ENCODE peak calls at places on chromosomes 16 and 17, in nine cellular contexts. Q is endothelial cell of umbilical vein; X is body of pancreas; P is endodermal cell; N is PC-9; O is CD8-positive, alpha-beta T cell; M is neural progenitor cell; L is stomach; J is left ventricle myocardium inferior. H is an unnamed sample. For H3K4me1, the result is how much of the 10 kb centered on the place peaks cover.

GRCh38 chr17:63998050-63998720 is at the start of gene PRR29:
- DNase-seq in O (peak), N (no peak), P (peak), M (peak), J (peak), X (peak), L (peak), Q (peak), H (peak)

GRCh38 chr17:76382305-76382802 is 2.1 kb upstream of the SPHK1 start:
- DNase-seq in Q (peak), O (no peak), J (no peak), L (no peak), M (peak), N (no peak), X (peak), P (peak), H (no peak)

GRCh38 chr16:64251742-64252141 is 870.1 kb downstream of the CDH11 start:
- DNase-seq in J (peak), L (no peak), P (no peak), O (no peak), Q (no peak), M (no peak), N (no peak), X (no peak), H (no peak)

GRCh38 chr17:74332763-74333220 is 6.8 kb downstream of the KIF19 start:
- DNase-seq in P (peak), Q (no peak), X (no peak), J (no peak), L (no peak), M (peak), N (no peak), O (no peak), H (no peak)

GRCh38 chr17:49035470-49036269 is 38.5 kb downstream of the IGF2BP1 start:
- DNase-seq in M (peak), N (no peak), O (peak), X (peak), J (peak), L (peak), Q (peak), P (peak), H (no peak)

GRCh38 chr17:47252209-47252608 is 1.4 kb upstream of the ITGB3 start:
- DNase-seq in M (no peak), X (no peak), J (no peak), P (peak), N (peak), Q (no peak), O (no peak), L (no peak), H (no peak)

GRCh38 chr17:35243459-35244204 is 760 bp downstream of the SLFN5 start:
- DNase-seq in Q (peak), N (peak), X (peak), M (peak), P (peak), O (peak), J (peak), L (peak), H (peak)

GRCh38 chr17:31310877-31311276 is 3.0 kb downstream of the EVI2B start:
- DNase-seq in L (no peak), N (no peak), O (peak), M (no peak), X (no peak), J (no peak), Q (no peak), P (no peak), H (no peak)

GRCh38 chr16:86809458-86809955 is 231.2 kb downstream of the FOXL1 start:
- DNase-seq in L (no peak), X (no peak), N (no peak), M (no peak), O (no peak), J (no peak), P (peak), Q (peak), H (no peak)

GRCh38 chr17:44095388-44095646 is 24.8 kb downstream of the G6PC3 start:
- DNase-seq in Q (no peak), N (no peak), O (no peak), L (no peak), X (no peak), J (no peak), M (no peak), P (no peak), H (no peak)

GRCh38 chr17:62093188-62094155 is 28.4 kb upstream of the MED13 start:
- DNase-seq in O (no peak), P (no peak), N (peak), Q (peak), L (no peak), X (no peak), M (no peak), J (no peak), H (no peak)

GRCh38 chr17:48228720-48229119 is 121.2 kb downstream of the SNX11 start:
- DNase-seq in N (no peak), O (no peak), M (peak), X (no peak), J (no peak), L (no peak), Q (no peak), P (peak), H (no peak)

GRCh38 chr16:88956546-88957455 is 20.2 kb downstream of the CBFA2T3 start:
- DNase-seq in P (no peak), L (no peak), J (no peak), N (no peak), Q (no peak), O (no peak), X (no peak), M (no peak), H (no peak)

GRCh38 chr17:59723041-59723440 is 15.6 kb downstream of the VMP1 start:
- DNase-seq in L (no peak), Q (no peak), O (no peak), N (no peak), M (no peak), X (no peak), J (no peak), P (no peak), H (no peak)

GRCh38 chr16:57470683-57471082 is 8.2 kb downstream of the POLR2C start:
- DNase-seq in O (peak), M (no peak), P (no peak), N (no peak), J (peak), Q (peak), L (peak), X (peak), H (peak)

GRCh38 chr17:61799812-61800484 is 63.4 kb downstream of the BRIP1 start:
- DNase-seq in L (no peak), P (no peak), X (no peak), M (no peak), O (no peak), N (no peak), J (no peak), Q (no peak), H (no peak)

GRCh38 chr17:44159519-44160210 is 10.8 kb upstream of the ASB16 start:
- DNase-seq in P (no peak), L (no peak), N (no peak), X (no peak), Q (no peak), J (no peak), O (no peak), M (no peak), H (no peak)

GRCh38 chr17:39921323-39921722 is 2.9 kb upstream of the GSDMB start:
- DNase-seq in L (no peak), Q (no peak), J (no peak), M (no peak), N (no peak), X (no peak), O (no peak), P (no peak), H (no peak)

GRCh38 chr17:72506773-72507172 is 386.0 kb downstream of the SOX9 start:
- DNase-seq in Q (no peak), P (no peak), J (no peak), O (no peak), N (no peak), L (no peak), M (no peak), X (no peak), H (no peak)

GRCh38 chr16:23410176-23410575 is 42.8 kb downstream of the COG7 start:
- DNase-seq in O (no peak), J (no peak), X (no peak), M (no peak), P (peak), L (no peak), N (no peak), Q (no peak), H (no peak)

GRCh38 chr16:19137201-19137601 is 23.4 kb downstream of the ITPRIPL2 start:
- DNase-seq in N (peak), Q (no peak), O (no peak), M (no peak), L (no peak), J (no peak), P (no peak), X (no peak), H (no peak)

GRCh38 chr16:86363836-86364618 is 146.3 kb upstream of the FOXF1 start:
- DNase-seq in J (no peak), M (no peak), O (no peak), N (no peak), P (no peak), Q (no peak), X (no peak), L (no peak), H (no peak)

GRCh38 chr16:84344781-84345180 is 23.6 kb upstream of the ATP2C2 start:
- DNase-seq in Q (no peak), X (no peak), L (no peak), O (no peak), J (no peak), M (no peak), P (peak), N (no peak), H (peak)

GRCh38 chr16:84339316-84339715 is 29.0 kb upstream of the ATP2C2 start:
- DNase-seq in N (no peak), Q (no peak), P (no peak), L (no peak), J (no peak), O (no peak), M (no peak), X (no peak), H (peak)

GRCh38 chr16:84339766-84340165 is 28.6 kb upstream of the ATP2C2 start:
- DNase-seq in L (no peak), X (no peak), J (no peak), O (no peak), P (no peak), Q (no peak), N (no peak), M (no peak), H (peak)

GRCh38 chr16:84341533-84342295 is 26.6 kb upstream of the ATP2C2 start:
- DNase-seq in L (no peak), N (no peak), P (peak), M (no peak), X (no peak), J (no peak), Q (no peak), O (no peak), H (peak)

GRCh38 chr16:84340305-84341040 is 27.9 kb upstream of the ATP2C2 start:
- DNase-seq in L (no peak), X (no peak), N (peak), J (no peak), Q (no peak), M (no peak), O (no peak), P (no peak), H (peak)
- TF ChIP-seq CTCF in L (no peak), X (no peak), N (peak), J (no peak), Q (no peak), M (no peak), O (no peak), P (peak), H (peak)

DNA sequence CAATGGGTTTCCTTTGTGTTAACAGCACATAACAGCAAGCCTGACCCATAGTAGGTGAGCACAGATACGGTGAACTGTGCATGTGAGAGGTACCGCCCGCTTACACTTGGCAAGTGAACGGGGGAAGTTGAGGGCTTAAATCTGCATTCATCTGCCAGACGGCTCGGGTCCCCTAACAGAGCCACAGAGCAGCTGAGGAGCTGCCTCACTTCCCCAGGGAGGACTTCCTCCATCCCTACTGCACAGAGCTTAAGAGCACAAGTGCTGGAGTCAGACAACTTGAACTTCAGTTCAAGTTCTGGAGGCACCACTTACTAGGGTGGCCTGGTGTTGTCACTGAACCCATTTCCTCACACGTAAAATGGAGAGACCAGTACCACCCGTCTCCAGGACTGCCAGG is 13.4 kb downstream of the RAB5C start:
- DNase-seq in Q (no peak), X (no peak), M (no peak), N (no peak), J (no peak), O (no peak), L (no peak), P (no peak), H (no peak)
- H3K27ac ChIP-seq in Q (no peak), X (no peak), M (no peak), N (no peak), J (peak), O (no peak), L (no peak), P (no peak), H (no peak)

GRCh38 chr16:2210386-2211365 is at the start of gene BRICD5:
- DNase-seq in O (no peak), L (no peak), M (no peak), P (peak), N (no peak), J (no peak), Q (no peak), X (no peak), H (no peak)
- H3K4me1 ChIP-seq in O (under half), L (under half), M (under half), P (under half), N (under half), J (half or more), Q (under half), X (under half), H (under half)

GRCh38 chr16:79628501-79628975 is 28.0 kb upstream of the MAF start:
- DNase-seq in P (no peak), J (no peak), Q (no peak), X (no peak), N (peak), M (no peak), O (no peak), L (no peak), H (no peak)
- TF ChIP-seq CTCF in P (no peak), J (no peak), Q (no peak), X (no peak), N (no peak), M (no peak), O (no peak), L (no peak), H (no peak)

DNA sequence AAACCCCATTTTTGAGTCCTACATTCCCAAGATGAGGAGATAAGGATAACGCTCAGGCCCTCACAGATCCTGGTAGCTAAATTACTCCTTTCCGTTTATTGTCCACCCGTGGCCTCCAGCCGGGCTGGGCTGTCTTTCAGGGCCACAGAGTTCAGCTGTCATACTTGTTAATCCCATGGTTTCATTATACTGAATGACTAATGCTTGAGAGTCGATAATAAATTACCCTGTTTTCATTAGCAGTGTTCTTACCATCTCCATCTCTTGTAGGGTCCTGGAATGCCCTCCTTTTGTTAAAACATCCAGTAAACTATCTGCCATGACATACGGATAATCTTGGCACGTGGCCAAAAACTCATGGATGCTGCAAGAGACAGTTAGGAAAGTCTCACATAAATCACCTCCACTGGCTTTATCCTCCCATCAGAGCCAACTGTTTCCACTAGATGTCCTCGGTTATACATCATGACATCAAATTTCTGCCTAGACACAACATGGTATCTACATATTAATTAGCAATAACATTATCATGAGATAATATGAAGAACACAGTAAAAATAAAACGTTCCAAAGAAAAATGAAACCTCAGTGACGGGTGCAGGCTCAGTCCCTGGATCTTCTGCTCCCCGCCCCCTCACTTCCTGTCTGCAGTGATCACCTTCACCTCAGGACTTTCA is 45.3 kb downstream of the BRD7 start:
- DNase-seq in Q (peak), N (peak), O (no peak), J (no peak), M (no peak), L (no peak), P (no peak), X (peak), H (no peak)
- H3K27ac ChIP-seq in Q (no peak), N (no peak), O (no peak), J (no peak), M (no peak), L (peak), P (no peak), X (no peak), H (no peak)

GRCh38 chr17:81391964-81392908 is 3.0 kb upstream of the BAHCC1 start:
- DNase-seq in P (no peak), Q (peak), N (no peak), M (no peak), X (peak), O (no peak), J (peak), L (no peak), H (peak)
- H3K4me1 ChIP-seq in P (under half), Q (under half), N (under half), M (half or more), X (half or more), O (under half), J (half or more), L (under half), H (under half)

GRCh38 chr16:30445408-30446202 is at the start of gene SEPHS2:
- DNase-seq in N (peak), M (peak), O (peak), X (peak), Q (peak), J (peak), P (peak), L (peak), H (peak)
- TF ChIP-seq CTCF in N (peak), M (peak), O (peak), X (peak), Q (peak), J (peak), P (peak), L (no peak), H (peak)

GRCh38 chr17:561118-561517 is 153.5 kb downstream of the VPS53 start:
- DNase-seq in X (no peak), O (no peak), L (no peak), M (no peak), Q (peak), J (no peak), P (no peak), N (no peak), H (no peak)

GRCh38 chr17:560379-560935 is 154.2 kb downstream of the VPS53 start:
- DNase-seq in X (no peak), O (no peak), Q (peak), M (no peak), L (no peak), J (no peak), N (no peak), P (no peak), H (no peak)

GRCh38 chr17:562174-562573 is 152.5 kb downstream of the VPS53 start:
- DNase-seq in O (no peak), Q (peak), N (no peak), X (no peak), L (no peak), J (no peak), M (no peak), P (no peak), H (no peak)

GRCh38 chr17:557371-557770 is 157.3 kb downstream of the VPS53 start:
- DNase-seq in X (no peak), P (no peak), N (no peak), J (no peak), O (no peak), Q (peak), M (no peak), L (no peak), H (no peak)

GRCh38 chr17:559699-560378 is 154.8 kb downstream of the VPS53 start:
- DNase-seq in P (no peak), Q (peak), M (no peak), J (peak), X (no peak), L (no peak), O (no peak), N (peak), H (no peak)
- H3K27ac ChIP-seq in P (no peak), Q (peak), M (no peak), J (peak), X (no peak), L (peak), O (no peak), N (peak), H (peak)

GRCh38 chr17:14308636-14308964 is 7.7 kb downstream of the HS3ST3B1 start:
- DNase-seq in J (no peak), N (no peak), Q (no peak), O (no peak), P (no peak), L (no peak), M (no peak), X (no peak), H (no peak)
- H3K4me1 ChIP-seq in J (under half), N (under half), Q (under half), O (under half), P (under half), L (under half), M (half or more), X (under half), H (under half)

H was measured in upper lobe of right lung.